ENCODE peak calls at places on chromosome 11, in four cellular contexts. P is prostate gland, R is neuronal stem cell, N is IMR-90. W is an unnamed sample. For H3K4me1 and H3K9me3, the result is how much of the 10 kb centered on the place peaks cover.

GRCh38 chr11:99020324-99021225 is at the start of gene CNTN5:
- DNase-seq in N (peak), R (peak), P (no peak), W (no peak)

GRCh38 chr11:73995247-73995646 is 12.6 kb upstream of the UCP2 start:
- DNase-seq in R (no peak), P (no peak), N (peak), W (no peak)

GRCh38 chr11:36594316-36594989 is at the start of gene IFTAP:
- DNase-seq in N (peak), R (peak), P (peak), W (peak)

GRCh38 chr11:64854534-64855502 is 10.4 kb upstream of the CDC42BPG start:
- DNase-seq in P (no peak), N (peak), R (no peak), W (no peak)

GRCh38 chr11:131894615-131895544 is 524.5 kb downstream of the NTM start:
- DNase-seq in N (no peak), R (no peak), P (no peak), W (no peak)

GRCh38 chr11:102577182-102577581 is 46.6 kb upstream of the MMP7 start:
- DNase-seq in P (no peak), N (peak), R (no peak), W (peak)

GRCh38 chr11:68214173-68215086 is 1.3 kb upstream of the KMT5B start:
- DNase-seq in P (no peak), R (no peak), N (no peak), W (no peak)

GRCh38 chr11:119547511-119547910 is 124.5 kb upstream of the THY1 start:
- DNase-seq in N (no peak), R (no peak), P (no peak), W (no peak)

GRCh38 chr11:71495286-71496090 is 31.6 kb upstream of the KRTAP5-7 start:
- DNase-seq in R (no peak), N (no peak), P (no peak), W (no peak)

GRCh38 chr11:125433454-125434121 is 62.5 kb downstream of the FEZ1 start:
- DNase-seq in P (no peak), N (peak), R (peak), W (no peak)

GRCh38 chr11:21121991-21122390 is 452.6 kb downstream of the NELL1 start:
- DNase-seq in R (no peak), P (no peak), N (no peak), W (no peak)

GRCh38 chr11:132033051-132033450 is 662.6 kb downstream of the NTM start:
- DNase-seq in R (no peak), P (no peak), N (peak), W (no peak)

GRCh38 chr11:126186708-126187481 is 24.6 kb downstream of the RPUSD4 start:
- DNase-seq in P (no peak), N (no peak), R (no peak), W (no peak)

GRCh38 chr11:112826026-112826425 is 135.2 kb upstream of the NCAM1 start:
- DNase-seq in N (no peak), P (no peak), R (no peak), W (no peak)

GRCh38 chr11:81570669-81571068 is 1163.0 kb downstream of the FAM181B start:
- DNase-seq in R (no peak), P (no peak), N (no peak), W (no peak)

GRCh38 chr11:72629266-72629665 is 45.0 kb downstream of the PDE2A start:
- DNase-seq in P (peak), R (no peak), N (no peak), W (no peak)

GRCh38 chr11:27909386-27909785 is 198.6 kb downstream of the KIF18A start:
- DNase-seq in N (no peak), P (no peak), R (no peak), W (no peak)

GRCh38 chr11:16082532-16083055 is 273.8 kb downstream of the SOX6 start:
- DNase-seq in P (no peak), R (no peak), N (peak), W (no peak)

GRCh38 chr11:2386591-2386990 is 9.5 kb downstream of the CD81 start:
- DNase-seq in N (no peak), P (no peak), R (no peak), W (no peak)

GRCh38 chr11:2387266-2387982 is 10.3 kb downstream of the CD81 start:
- DNase-seq in R (no peak), N (peak), P (no peak), W (peak)

GRCh38 chr11:2390091-2390870 is 10.3 kb upstream of the TSSC4 start:
- DNase-seq in P (no peak), N (no peak), R (no peak), W (no peak)

GRCh38 chr11:2389344-2390026 is 11.1 kb upstream of the TSSC4 start:
- DNase-seq in R (no peak), N (no peak), P (no peak), W (no peak)

DNA sequence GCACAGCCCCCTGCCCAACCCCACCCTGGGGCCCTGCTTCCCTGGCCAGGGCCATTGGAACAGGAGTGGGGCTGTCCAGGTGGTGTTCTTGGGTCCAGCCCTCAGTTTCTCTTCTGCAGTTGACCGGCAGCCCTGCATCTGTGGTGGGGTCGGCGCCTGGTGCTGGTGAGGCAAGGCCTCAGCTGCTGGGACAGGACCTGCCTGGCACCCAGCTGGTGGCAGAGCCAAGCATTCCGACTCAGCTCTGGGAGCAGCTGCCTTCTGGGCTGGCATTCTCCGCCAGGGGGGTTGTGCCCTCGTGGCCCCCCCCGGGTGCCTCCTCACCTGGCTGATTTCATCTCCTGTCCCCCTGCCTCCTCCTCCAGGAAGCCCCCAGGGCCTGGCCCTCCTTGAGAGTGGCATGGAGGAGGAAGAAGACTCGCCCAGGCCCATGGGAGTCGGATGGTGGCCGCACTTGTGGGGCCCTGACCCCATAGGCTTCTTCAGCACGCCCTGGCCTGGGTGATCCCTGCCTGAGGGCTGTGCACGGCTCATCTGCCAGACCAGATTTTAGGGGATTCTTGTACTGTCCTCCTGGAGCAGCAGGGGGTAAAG is 11.4 kb downstream of the CD81 start:
- DNase-seq in P (no peak), N (no peak), R (no peak), W (no peak)
- H3K4me1 ChIP-seq in P (under half), N (under half), R (under half), W (half or more)

GRCh38 chr11:129733384-129733783 is 82.3 kb upstream of the TMEM45B start:
- DNase-seq in P (no peak), R (no peak), N (no peak), W (no peak)
- H3K9me3 ChIP-seq in P (under half), R (under half), N (under half), W (under half)

GRCh38 chr11:554428-554823 is 6.1 kb downstream of the LMNTD2 start:
- DNase-seq in N (no peak), R (no peak), P (no peak), W (no peak)
- H3K4me3 ChIP-seq in N (no peak), R (peak), P (peak), W (peak)

GRCh38 chr11:96257036-96257435 is 86.0 kb downstream of the MAML2 start:
- DNase-seq in P (no peak), R (no peak), N (no peak), W (no peak)

GRCh38 chr11:96256604-96257003 is 86.4 kb downstream of the MAML2 start:
- DNase-seq in R (no peak), P (no peak), N (no peak), W (no peak)

GRCh38 chr11:96259053-96259837 is 83.8 kb downstream of the MAML2 start:
- DNase-seq in R (no peak), N (peak), P (no peak), W (no peak)

GRCh38 chr11:96260067-96260511 is 82.9 kb downstream of the MAML2 start:
- DNase-seq in P (no peak), N (no peak), R (no peak), W (no peak)

DNA sequence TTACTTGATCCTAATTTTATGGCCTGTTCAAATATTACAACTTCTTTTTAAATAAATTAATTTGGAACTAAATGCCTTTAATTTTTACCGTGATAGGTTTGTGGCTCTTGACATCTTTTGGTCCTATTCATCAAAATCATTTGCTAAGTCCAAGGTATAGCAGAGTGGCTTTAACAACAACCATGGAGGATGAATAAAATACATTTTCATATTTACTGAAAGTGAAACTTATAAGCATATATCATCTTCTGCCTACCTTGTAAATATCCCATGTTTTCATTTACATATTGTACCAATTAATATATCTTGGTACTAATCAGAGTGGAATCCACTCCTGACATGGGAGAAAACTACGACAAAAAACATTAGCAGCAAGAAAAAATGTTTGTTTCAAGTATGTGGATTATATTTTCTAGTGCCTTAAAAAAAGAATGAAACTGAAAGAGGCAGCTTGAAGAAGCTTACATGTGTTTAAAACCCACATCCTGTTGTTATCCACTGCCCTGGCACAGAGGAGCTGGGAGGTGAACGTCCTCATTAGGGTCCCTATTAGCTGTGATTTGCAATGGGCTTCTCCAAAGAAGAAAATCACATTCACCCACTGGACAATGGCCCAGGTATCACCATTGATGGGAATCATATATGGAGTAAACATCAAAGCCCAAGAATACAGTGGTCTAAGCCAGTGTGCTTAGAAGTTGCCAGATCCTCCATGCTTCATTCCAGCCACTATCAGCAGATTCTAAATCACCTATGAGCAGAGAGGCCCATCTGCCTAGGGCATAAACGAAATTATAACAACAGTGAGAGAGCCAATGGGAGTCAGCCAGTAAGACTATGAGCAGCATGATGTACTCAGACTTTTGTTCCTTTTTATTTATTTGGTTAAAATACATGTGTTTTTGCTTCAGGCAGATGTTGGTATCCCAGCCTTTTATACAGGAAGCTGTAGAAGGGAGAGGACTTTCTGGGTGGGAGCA is 84.7 kb downstream of the MAML2 start:
- DNase-seq in R (no peak), P (no peak), N (peak), W (peak)
- H3K4me1 ChIP-seq in R (under half), P (under half), N (under half), W (half or more)

DNA sequence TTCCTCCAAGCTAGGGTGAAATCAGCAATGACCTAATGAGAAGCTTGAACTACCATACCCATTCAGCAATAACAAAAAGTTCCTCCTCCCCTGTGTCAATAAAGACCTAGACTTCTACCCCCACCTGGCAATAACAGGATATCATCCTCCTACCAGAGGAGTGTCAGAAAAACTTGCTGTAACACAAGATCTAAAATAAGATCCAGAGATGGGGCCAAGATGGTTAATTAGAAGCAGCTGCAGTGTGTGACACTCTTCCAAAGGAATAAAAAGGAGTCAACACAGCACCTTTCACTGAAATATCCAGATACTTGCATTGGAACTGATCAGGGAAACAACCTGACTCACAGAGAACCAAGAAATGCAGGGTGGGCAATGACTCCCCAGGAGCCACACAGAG is 84.4 kb upstream of the ARHGAP42 start:
- DNase-seq in R (no peak), N (no peak), P (no peak), W (no peak)
- H3K9me3 ChIP-seq in R (under half), N (under half), P (under half), W (under half)

DNA sequence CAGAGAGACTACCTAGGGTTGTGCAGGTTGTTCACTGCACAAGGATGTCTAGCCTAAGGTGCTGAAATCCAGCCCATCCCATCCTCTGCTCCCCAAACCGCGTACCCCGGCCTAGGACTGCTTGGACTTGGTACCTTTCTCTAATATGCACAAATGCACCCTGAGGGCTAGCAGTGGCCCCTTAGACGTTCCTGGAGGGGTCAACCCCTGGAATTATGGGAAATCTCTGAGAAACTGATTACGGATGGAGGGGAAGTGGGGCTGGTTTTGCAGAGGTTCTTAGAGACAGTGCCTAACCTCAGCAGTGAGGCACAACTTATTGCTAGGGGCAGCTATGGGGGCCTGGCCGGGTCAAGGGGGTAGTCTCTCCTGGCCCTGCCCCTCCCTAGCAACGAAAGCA is 2.5 kb downstream of the C11orf68 start:
- DNase-seq in R (no peak), P (no peak), N (no peak), W (no peak)
- H3K4me3 ChIP-seq in R (no peak), P (no peak), N (peak), W (no peak)

DNA sequence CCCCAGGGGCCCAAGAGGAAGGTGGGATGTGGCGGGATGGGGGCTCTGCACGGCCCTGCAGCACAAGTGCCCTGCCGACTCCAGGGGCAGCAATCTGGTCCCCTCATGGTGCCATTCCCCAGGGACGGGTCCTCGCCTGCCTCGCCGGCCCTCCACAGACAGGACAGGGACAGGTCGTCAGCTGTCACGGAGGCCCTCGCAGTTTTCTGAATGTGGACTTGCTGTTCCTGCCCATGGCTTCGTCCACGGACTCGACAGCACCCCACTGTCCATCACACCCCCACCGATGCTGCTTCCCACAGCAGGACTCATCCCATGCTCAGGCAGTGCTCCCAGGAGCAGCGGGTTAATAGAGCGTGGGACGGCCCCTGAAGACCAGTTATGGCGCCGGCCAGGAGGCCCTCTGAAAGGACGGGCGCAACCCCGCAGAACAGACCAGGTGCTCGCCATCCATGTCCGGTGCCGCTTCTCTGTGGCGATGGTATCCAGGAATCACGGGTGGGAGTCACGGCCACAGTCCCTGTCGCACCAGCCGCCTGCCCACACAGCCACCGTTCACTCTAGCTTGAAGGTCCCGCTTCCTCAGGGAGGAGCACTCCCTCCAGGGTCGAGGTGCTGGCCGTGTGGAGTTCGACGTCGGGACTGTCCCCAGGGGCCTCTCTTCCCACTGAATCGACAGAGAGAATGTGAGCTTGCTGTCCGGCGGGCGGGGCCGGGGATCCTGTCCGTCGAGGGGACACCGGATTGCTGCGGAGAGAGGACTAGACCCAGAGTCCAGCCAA is 18.5 kb upstream of the MUC2 start:
- DNase-seq in P (no peak), R (no peak), N (no peak), W (no peak)
- H3K4me1 ChIP-seq in P (under half), R (under half), N (under half), W (under half)

GRCh38 chr11:6650980-6651379 is 4.6 kb downstream of the DCHS1 start:
- DNase-seq in P (no peak), N (peak), R (no peak), W (no peak)
- H3K9me3 ChIP-seq in P (under half), N (under half), R (under half), W (under half)

GRCh38 chr11:76073716-76074115 is 132.6 kb downstream of the WNT11 start:
- DNase-seq in P (no peak), N (peak), R (no peak), W (no peak)
- H3K4me3 ChIP-seq in P (no peak), N (no peak), R (no peak), W (no peak)

GRCh38 chr11:122735031-122735430 is 79.5 kb downstream of the UBASH3B start:
- DNase-seq in P (no peak), R (no peak), N (no peak), W (no peak)
- H3K4me1 ChIP-seq in P (under half), R (under half), N (under half), W (under half)